ENCODE peak calls at places on chromosomes 12 and 14, in seven cellular contexts. L, A, Y, R, S, P and T are unnamed samples.

GRCh38 chr14:53147893-53148292 is 5.2 kb downstream of the DDHD1 start:
- DNase-seq in L (no peak), A (no peak), Y (no peak), R (no peak), S (no peak), P (no peak), T (no peak)

GRCh38 chr12:116015525-116015924 is 262.0 kb downstream of the MED13L start:
- DNase-seq in L (no peak), A (no peak), Y (peak), R (no peak), S (peak), P (peak), T (no peak)

GRCh38 chr14:28785096-28785952 is 18.7 kb downstream of the FOXG1 start:
- DNase-seq in L (no peak), A (no peak), Y (peak), R (no peak), S (no peak), P (peak), T (no peak)

GRCh38 chr14:89797148-89797547 is 157.4 kb downstream of the EFCAB11 start:
- DNase-seq in L (no peak), A (no peak), Y (no peak), R (no peak), S (no peak), P (no peak), T (no peak)

GRCh38 chr14:55780156-55780946 is 200.3 kb downstream of the KTN1 start:
- DNase-seq in L (no peak), A (no peak), Y (peak), R (no peak), S (peak), P (no peak), T (no peak)

GRCh38 chr12:120771097-120771496 is 45.5 kb downstream of the ACADS start:
- DNase-seq in L (no peak), A (no peak), Y (no peak), R (no peak), S (no peak), P (no peak), T (no peak)

GRCh38 chr12:52007158-52007921 is 594 bp downstream of the TAMALIN start:
- DNase-seq in L (peak), A (peak), Y (peak), R (peak), S (no peak), P (no peak), T (peak)

GRCh38 chr12:109719123-109720022 is 5.7 kb downstream of the FAM222A start:
- DNase-seq in L (no peak), A (no peak), Y (no peak), R (no peak), S (no peak), P (no peak), T (no peak)

GRCh38 chr14:24398943-24399801 is at the start of gene NYNRIN:
- DNase-seq in L (peak), A (peak), Y (peak), R (no peak), S (no peak), P (peak), T (peak)

GRCh38 chr14:92686763-92687427 is 61.5 kb downstream of the LGMN start:
- DNase-seq in L (peak), A (peak), Y (peak), R (peak), S (peak), P (peak), T (peak)

GRCh38 chr12:15752780-15753179 is 36.4 kb downstream of the EPS8 start:
- DNase-seq in L (no peak), A (no peak), Y (peak), R (no peak), S (no peak), P (no peak), T (no peak)

GRCh38 chr12:104485651-104486341 is 29.0 kb downstream of the CHST11 start:
- DNase-seq in L (no peak), A (no peak), Y (no peak), R (no peak), S (no peak), P (no peak), T (no peak)

GRCh38 chr12:112299704-112300103 is 82.5 kb downstream of the HECTD4 start:
- DNase-seq in L (no peak), A (no peak), Y (no peak), R (no peak), S (no peak), P (no peak), T (no peak)

GRCh38 chr14:80584638-80585505 is 356.7 kb downstream of the CEP128 start:
- DNase-seq in L (no peak), A (no peak), Y (no peak), R (no peak), S (peak), P (no peak), T (no peak)

GRCh38 chr12:9740109-9740750 is 7.3 kb upstream of the CLECL1 start:
- DNase-seq in L (peak), A (no peak), Y (no peak), R (no peak), S (no peak), P (no peak), T (no peak)

GRCh38 chr14:77154421-77154820 is 12.8 kb upstream of the ZDHHC22 start:
- DNase-seq in L (no peak), A (no peak), Y (no peak), R (no peak), S (no peak), P (no peak), T (no peak)

GRCh38 chr12:93091851-93092558 is 162.9 kb upstream of the EEA1 start:
- DNase-seq in L (no peak), A (no peak), Y (no peak), R (no peak), S (no peak), P (no peak), T (no peak)

GRCh38 chr14:90750701-90751100 is 65.5 kb downstream of the TTC7B start:
- DNase-seq in L (no peak), A (no peak), Y (no peak), R (no peak), S (no peak), P (no peak), T (no peak)

GRCh38 chr14:67817750-67818438 is 1.5 kb upstream of the ZFYVE26 start:
- DNase-seq in L (no peak), A (no peak), Y (no peak), R (no peak), S (no peak), P (no peak), T (no peak)

GRCh38 chr12:122040579-122041386 is 19.1 kb downstream of the BCL7A start:
- DNase-seq in L (peak), A (no peak), Y (no peak), R (no peak), S (peak), P (no peak), T (peak)

GRCh38 chr14:25537846-25538455 is 488.0 kb upstream of the STXBP6 start:
- DNase-seq in L (peak), A (no peak), Y (no peak), R (no peak), S (peak), P (peak), T (no peak)

GRCh38 chr14:27184371-27184901 is 586.6 kb upstream of the NOVA1 start:
- DNase-seq in L (no peak), A (no peak), Y (no peak), R (no peak), S (peak), P (peak), T (no peak)

GRCh38 chr12:83150465-83151189 is 463.9 kb downstream of the TMTC2 start:
- DNase-seq in L (no peak), A (no peak), Y (no peak), R (no peak), S (no peak), P (no peak), T (no peak)

GRCh38 chr14:51442513-51443175 is 202.6 kb downstream of the TMX1 start:
- DNase-seq in L (no peak), A (no peak), Y (peak), R (no peak), S (peak), P (peak), T (no peak)